ENCODE peak calls at places on chromosomes 4 and X, in six cellular contexts. X is cardiac muscle cell, G is GM12865, R is choroid plexus epithelial cell, F is tibial nerve, I is uterus. K is an unnamed sample.

GRCh38 chr4:139540637-139541036 is 15.4 kb downstream of the SETD7 start:
- DNase-seq in X (no peak), G (no peak), I (no peak), R (peak; percentile 39), F (no peak), K (no peak)

GRCh38 chrX:1027133-1027532 is 185.3 kb downstream of the CRLF2 start:
- DNase-seq in I (no peak), G (peak; percentile 64), R (no peak), F (no peak), X (no peak), K (no peak)

GRCh38 chr4:53098681-53099121 is 236.6 kb downstream of the RASL11B start:
- DNase-seq in F (no peak), R (peak; percentile 63), G (no peak), X (no peak), I (no peak), K (peak; percentile 83)

GRCh38 chr4:151530230-151530629 is 121.3 kb downstream of the FHIP1A start:
- DNase-seq in R (no peak), X (no peak), G (no peak), I (no peak), F (no peak), K (no peak)

GRCh38 chrX:118038614-118039365 is 77.8 kb downstream of the KLHL13 start:
- DNase-seq in G (no peak), F (no peak), R (no peak), X (no peak), I (no peak), K (peak; percentile 31)

GRCh38 chrX:103913356-103914020 is 48.9 kb upstream of the TMSB15B start:
- DNase-seq in R (peak; percentile 33), F (no peak), I (no peak), G (no peak), X (peak; percentile 48), K (peak; percentile 7)

GRCh38 chrX:129781134-129782014 is 1.6 kb downstream of the SASH3 start:
- DNase-seq in X (no peak), F (no peak), G (peak; percentile 95), I (no peak), R (peak; percentile 7), K (no peak)

GRCh38 chrX:2629316-2630168 is 61.6 kb upstream of the CD99 start:
- DNase-seq in X (no peak), F (no peak), R (no peak), G (peak; percentile 6), I (no peak), K (no peak)

GRCh38 chr4:152640058-152640921 is 39.5 kb downstream of the TMEM154 start:
- DNase-seq in R (peak; percentile 47), X (peak; percentile 38), G (no peak), I (no peak), F (no peak), K (peak; percentile 36)

GRCh38 chr4:143335979-143336827 is 473 bp upstream of the GAB1 start:
- DNase-seq in X (peak; percentile 93), R (peak; percentile 92), I (peak; percentile 93), G (peak; percentile 71), F (peak; percentile 75), K (peak; percentile 86)

GRCh38 chrX:71253253-71254091 is 468 bp downstream of the ZMYM3 start:
- DNase-seq in R (peak; percentile 44), X (peak; percentile 60), G (peak; percentile 57), F (no peak), I (peak; percentile 41), K (peak; percentile 24)

GRCh38 chrX:57906790-57907189 is 3.5 kb downstream of the ZXDA start:
- DNase-seq in X (no peak), G (no peak), F (no peak), I (no peak), R (peak; percentile 63), K (peak; percentile 62)

GRCh38 chrX:132226169-132226568 is 6.9 kb upstream of the RAP2C start:
- DNase-seq in I (no peak), X (no peak), R (peak; percentile 44), G (no peak), F (no peak), K (peak; percentile 27)

GRCh38 chr4:2799971-2800690 is 7.2 kb downstream of the SH3BP2 start:
- DNase-seq in F (no peak), I (peak; percentile 17), G (peak; percentile 46), X (no peak), R (peak; percentile 30), K (no peak)

GRCh38 chrX:56029691-56030090 is 202.5 kb upstream of the KLF8 start:
- DNase-seq in X (no peak), R (no peak), I (no peak), G (no peak), F (no peak), K (no peak)

GRCh38 chr4:87506974-87507701 is 22.0 kb downstream of the SPARCL1 start:
- DNase-seq in G (no peak), F (no peak), R (peak; percentile 81), X (no peak), I (no peak), K (peak; percentile 92)

GRCh38 chr4:137267024-137267423 is 265.3 kb downstream of the PCDH18 start:
- DNase-seq in X (no peak), F (no peak), R (peak; percentile 55), I (no peak), G (no peak), K (peak; percentile 75)
- H3K4me3 ChIP-seq in X (no peak overlapping the region), F (no peak overlapping the region), R (no peak overlapping the region), I (no peak overlapping the region), G (no peak overlapping the region), K (no peak overlapping the region)

GRCh38 chrX:38452603-38453002 is 100.2 kb downstream of the OTC start:
- DNase-seq in F (no peak), R (no peak), I (no peak), X (no peak), G (no peak), K (no peak)

GRCh38 chrX:38462257-38462656 is 99.1 kb upstream of the TSPAN7 start:
- DNase-seq in X (no peak), G (no peak), R (no peak), I (no peak), F (no peak), K (no peak)

GRCh38 chrX:38458071-38458470 is 103.3 kb upstream of the TSPAN7 start:
- DNase-seq in X (peak; percentile 8), F (no peak), R (peak; percentile 7), G (no peak), I (no peak), K (peak; percentile 3)
- TF ChIP-seq CTCF in X (no peak), F (no peak), R (peak; percentile 19), G (no peak), I (no peak), K (no peak)

GRCh38 chr4:109233585-109233984 is 68.9 kb downstream of the COL25A1 start:
- DNase-seq in F (no peak), I (no peak), R (peak; percentile 15), G (no peak), X (no peak), K (peak; percentile 6)

GRCh38 chr4:109235683-109236082 is 66.8 kb downstream of the COL25A1 start:
- DNase-seq in G (no peak), X (no peak), I (no peak), R (no peak), F (no peak), K (no peak)

GRCh38 chr4:109234596-109234995 is 67.9 kb downstream of the COL25A1 start:
- DNase-seq in I (no peak), X (no peak), G (no peak), F (no peak), R (no peak), K (no peak)

GRCh38 chr4:109243871-109244270 is 58.6 kb downstream of the COL25A1 start:
- DNase-seq in F (no peak), X (no peak), G (no peak), R (no peak), I (no peak), K (no peak)

DNA sequence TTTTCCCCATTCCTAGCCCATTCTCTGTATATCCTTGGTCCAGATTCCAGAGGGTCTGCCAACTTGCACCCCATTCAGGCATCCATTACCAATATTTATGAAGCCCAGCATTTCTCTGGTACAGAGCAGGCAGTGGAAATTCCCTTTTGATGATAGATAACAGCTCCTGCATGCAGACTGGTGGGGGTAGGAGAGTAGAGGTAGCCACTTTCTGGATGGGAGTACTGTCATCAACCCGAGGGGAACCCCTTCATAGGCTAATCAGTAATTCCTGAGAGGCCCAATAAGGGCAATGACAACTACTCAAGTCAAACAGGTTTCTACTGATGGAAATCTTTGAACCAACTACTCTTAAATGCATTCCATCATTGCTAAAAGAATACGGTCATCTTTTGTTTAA is 63.7 kb downstream of the COL25A1 start:
- DNase-seq in F (no peak), X (no peak), R (no peak), I (no peak), G (no peak), K (no peak)
- H3K4me3 ChIP-seq in F (no peak overlapping the region), X (no peak overlapping the region), R (no peak overlapping the region), I (no peak overlapping the region), G (no peak overlapping the region), K (no peak overlapping the region)

GRCh38 chr4:187157380-187157958 is 433.8 kb upstream of the FAT1 start:
- DNase-seq in X (no peak), F (no peak), G (no peak), R (no peak), I (no peak), K (no peak)

GRCh38 chr4:187158003-187158402 is 434.3 kb upstream of the FAT1 start:
- DNase-seq in X (no peak), R (no peak), I (no peak), G (no peak), F (no peak), K (no peak)
- TF ChIP-seq CTCF in X (no peak), R (no peak), I (no peak), G (no peak), F (no peak), K (no peak)